ENCODE peak calls at places on chromosomes 13 and 19, in seven cellular contexts. M is ELF-1; O is fibroblast of the conjunctiva; K is stimulated activated CD4-positive, alpha-beta T cell treated with anti-CD3 and anti-CD28 coated beads, Interleukin-2, amount 100 ng/mL, for 24 hours; L is activated T-helper 1 cell treated with anti-CD3 and anti-CD28 coated beads, Interleukin-12 subunit alpha, Interleukin-12 subunit beta, Interleukin-2, Interleukin-4 antibody, amounts not matched to agents 30 ng/mL and 10 ng/mL and 1 ng/mL, durations not matched to agents 14 hours and 24 hours and 36 hours; U is HS-27A; P is Daoy. C is an unnamed sample.

GRCh38 chr13:73230714-73231113 is 171.9 kb downstream of the KLF5 start:
- DNase-seq in M (no peak), O (no peak), K (no peak), L (no peak), U (no peak), P (no peak), C (peak)

GRCh38 chr19:18317998-18318800 is 4.7 kb downstream of the LSM4 start:
- DNase-seq in M (no peak), O (no peak), K (peak), L (no peak), U (no peak), P (no peak), C (peak)

GRCh38 chr13:28392428-28392827 is 102.5 kb downstream of the FLT1 start:
- DNase-seq in M (no peak), O (no peak), K (no peak), L (no peak), U (no peak), P (no peak), C (no peak)

GRCh38 chr13:91058066-91058465 is 289.4 kb upstream of the MIR17HG start:
- DNase-seq in M (peak), O (no peak), K (no peak), L (no peak), U (no peak), P (no peak), C (no peak)

GRCh38 chr13:51923983-51924539 is 62.3 kb downstream of the CCDC70 start:
- DNase-seq in M (peak), O (no peak), K (no peak), L (no peak), U (no peak), P (no peak), C (no peak)

GRCh38 chr19:35318679-35319448 is 10.1 kb upstream of the CD22 start:
- DNase-seq in M (peak), O (peak), K (no peak), L (no peak), U (peak), P (peak), C (peak)

GRCh38 chr13:53250272-53250875 is 221.8 kb downstream of the OLFM4 start:
- DNase-seq in M (no peak), O (peak), K (no peak), L (no peak), U (peak), P (peak), C (peak)

GRCh38 chr19:45668342-45668871 is 386 bp downstream of the GIPR start:
- DNase-seq in M (no peak), O (no peak), K (peak), L (peak), U (no peak), P (no peak), C (peak)

GRCh38 chr19:38134538-38135149 is 89.4 kb downstream of the DPF1 start:
- DNase-seq in M (peak), O (peak), K (peak), L (no peak), U (peak), P (peak), C (peak)

GRCh38 chr13:44160549-44161278 is 212.9 kb upstream of the SERP2 start:
- DNase-seq in M (no peak), O (no peak), K (no peak), L (no peak), U (no peak), P (no peak), C (no peak)

GRCh38 chr19:31173991-31174390 is 175.2 kb downstream of the TSHZ3 start:
- DNase-seq in M (no peak), O (no peak), K (no peak), L (no peak), U (no peak), P (no peak), C (no peak)

GRCh38 chr13:59747529-59747928 is 416.2 kb downstream of the DIAPH3 start:
- DNase-seq in M (no peak), O (no peak), K (no peak), L (no peak), U (no peak), P (no peak), C (no peak)

C was measured in activated naive CD8-positive, alpha-beta T cell treated with anti-CD3 and anti-CD28 coated beads, Interleukin-2, amount 50 U/mL, for 24 hours.